ENCODE peak calls at places on chromosomes 4 and X, in nine cellular contexts. M, G, U, V, O, E, J, H and N are unnamed samples.
A peak's percentile ranks its signal among the peaks of the same experiment; 100 is the strongest.

GRCh38 chr4:28444886-28445496 is 1584.3 kb downstream of the STIM2 start:
- DNase-seq in G (peak; percentile 47), H (no peak), M (no peak), V (no peak), U (no peak), J (no peak), O (no peak), E (peak; percentile 15), N (no peak)

GRCh38 chrX:138763761-138764160 is 52.2 kb upstream of the FGF13 start:
- DNase-seq in U (no peak), M (no peak), J (no peak), E (no peak), G (no peak), O (no peak), H (no peak), V (no peak), N (no peak)

GRCh38 chr4:107862658-107863057 is 37.9 kb downstream of the SGMS2 start:
- DNase-seq in G (peak; percentile 32), M (no peak), U (no peak), H (peak; percentile 25), V (no peak), J (no peak), O (no peak), E (no peak), N (peak; percentile 69)

GRCh38 chrX:20285513-20285912 is 18.8 kb upstream of the RPS6KA3 start:
- DNase-seq in J (no peak), H (no peak), U (no peak), V (no peak), G (peak; percentile 43), O (no peak), M (no peak), E (peak; percentile 40), N (no peak)

GRCh38 chrX:102535958-102536357 is 19.4 kb upstream of the TMSB15A start:
- DNase-seq in H (no peak), O (no peak), G (no peak), E (no peak), M (no peak), J (no peak), U (no peak), V (no peak), N (no peak)

GRCh38 chr4:126839066-126839465 is 793.7 kb upstream of the INTU start:
- DNase-seq in J (no peak), H (no peak), U (no peak), E (peak; percentile 44), G (peak; percentile 41), M (no peak), O (no peak), V (no peak), N (no peak)

GRCh38 chr4:84529169-84529751 is 30.2 kb upstream of the NKX6-1 start:
- DNase-seq in H (no peak), J (no peak), U (no peak), G (peak; percentile 44), V (peak; percentile 57), M (no peak), O (peak; percentile 11), E (peak; percentile 20), N (no peak)

GRCh38 chr4:41839945-41840854 is 91.7 kb upstream of the PHOX2B start:
- DNase-seq in H (no peak), E (no peak), J (no peak), G (no peak), V (no peak), O (no peak), M (no peak), U (no peak), N (no peak)

GRCh38 chr4:144658908-144659307 is 13.0 kb downstream of the HHIP start:
- DNase-seq in G (peak; percentile 30), U (no peak), V (no peak), E (no peak), O (no peak), H (no peak), M (peak; percentile 48), J (no peak), N (no peak)

GRCh38 chrX:71439420-71439819 is 73.3 kb downstream of the TAF1 start:
- DNase-seq in E (no peak), M (no peak), J (no peak), V (no peak), O (no peak), G (no peak), H (no peak), U (no peak), N (no peak)

GRCh38 chr4:10033191-10033881 is 12.0 kb upstream of the SLC2A9 start:
- DNase-seq in M (no peak), E (peak; percentile 61), U (no peak), G (peak; percentile 62), J (no peak), H (no peak), V (no peak), O (no peak), N (no peak)

GRCh38 chrX:14529288-14529989 is at the start of gene GLRA2:
- DNase-seq in E (peak; percentile 5), M (no peak), G (peak; percentile 2), U (no peak), J (peak; percentile 6), V (peak; percentile 70), H (peak; percentile 52), O (no peak), N (peak; percentile 30)

GRCh38 chr4:53861856-53862610 is 202.4 kb downstream of the CHIC2 start:
- DNase-seq in M (peak; percentile 90), G (peak; percentile 97), V (no peak), E (peak; percentile 95), O (no peak), J (peak; percentile 28), H (no peak), U (no peak), N (no peak)

GRCh38 chrX:17030092-17030491 is 83.6 kb downstream of the REPS2 start:
- DNase-seq in J (no peak), O (no peak), H (no peak), M (no peak), E (no peak), U (no peak), V (no peak), G (no peak), N (no peak)

GRCh38 chr4:140049924-140050681 is 103.9 kb downstream of the MAML3 start:
- DNase-seq in E (peak; percentile 22), M (no peak), H (no peak), O (peak; percentile 61), J (no peak), U (no peak), G (peak; percentile 54), V (peak; percentile 39), N (no peak)

GRCh38 chr4:122783301-122784215 is 43.1 kb upstream of the FGF2 start:
- DNase-seq in G (peak; percentile 98), O (no peak), V (peak; percentile 56), H (no peak), M (peak; percentile 90), E (peak; percentile 99), J (peak; percentile 82), U (no peak), N (peak; percentile 70)

GRCh38 chr4:128354205-128354821 is 66.7 kb upstream of the PGRMC2 start:
- DNase-seq in M (peak; percentile 62), U (no peak), G (peak; percentile 88), H (no peak), V (no peak), O (peak; percentile 8), J (peak; percentile 94), E (peak; percentile 99), N (peak; percentile 34)

GRCh38 chr4:153432971-153433752 is 33.0 kb upstream of the TMEM131L start:
- DNase-seq in M (peak; percentile 87), U (peak; percentile 83), V (peak; percentile 19), G (peak; percentile 90), E (peak; percentile 94), H (peak; percentile 75), O (no peak), J (peak; percentile 39), N (peak; percentile 61)

DNA sequence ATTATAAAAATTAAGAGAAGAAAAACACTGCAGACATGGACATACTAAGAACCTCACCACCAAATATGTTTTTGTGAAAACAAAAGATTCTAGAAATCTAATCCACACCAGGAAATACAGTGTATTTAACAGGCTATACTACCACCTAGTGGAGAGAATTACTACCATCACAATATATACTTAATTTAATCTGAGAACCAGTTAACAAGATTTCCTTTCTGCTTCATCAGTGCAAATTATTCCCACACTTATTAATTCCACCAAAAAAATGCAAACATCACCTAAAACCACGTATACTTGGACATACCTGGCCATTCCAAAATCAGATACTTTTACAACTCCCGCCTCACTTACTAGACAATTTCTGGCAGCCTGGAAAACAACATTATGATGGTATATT is 7.0 kb upstream of the TXK start:
- DNase-seq in G (peak; percentile 73), M (peak; percentile 18), U (no peak), J (no peak), V (peak; percentile 54), H (no peak), E (peak; percentile 53), O (peak; percentile 48), N (no peak)
- TF ChIP-seq CTCF in G (peak; percentile 46), M (peak; percentile 31), U (peak; percentile 64), J (peak; percentile 80), V (peak; percentile 43), H (peak; percentile 55), E (peak; percentile 68), O (peak; percentile 71), N (no peak)

GRCh38 chrX:30513284-30513683 is 64.3 kb downstream of the TASL start:
- DNase-seq in E (no peak), J (no peak), O (peak; percentile 5), V (peak; percentile 25), H (no peak), M (no peak), U (no peak), G (peak; percentile 23), N (no peak)
- TF ChIP-seq CTCF in E (peak; percentile 43), J (no peak), O (peak; percentile 75), V (peak; percentile 38), H (peak; percentile 59), M (peak; percentile 45), U (peak; percentile 43), G (peak; percentile 45), N (peak; percentile 29)

GRCh38 chr4:1726146-1726934 is 5.0 kb downstream of the TACC3 start:
- DNase-seq in U (peak; percentile 97), E (peak; percentile 76), J (peak; percentile 95), O (peak; percentile 89), G (peak; percentile 83), V (peak; percentile 88), H (peak; percentile 95), M (no peak), N (peak; percentile 89)
- TF ChIP-seq CTCF in U (peak; percentile 100), E (peak; percentile 96), J (peak; percentile 91), O (peak; percentile 97), G (peak; percentile 98), V (peak; percentile 98), H (peak; percentile 100), M (peak; percentile 96), N (peak; percentile 90)

DNA sequence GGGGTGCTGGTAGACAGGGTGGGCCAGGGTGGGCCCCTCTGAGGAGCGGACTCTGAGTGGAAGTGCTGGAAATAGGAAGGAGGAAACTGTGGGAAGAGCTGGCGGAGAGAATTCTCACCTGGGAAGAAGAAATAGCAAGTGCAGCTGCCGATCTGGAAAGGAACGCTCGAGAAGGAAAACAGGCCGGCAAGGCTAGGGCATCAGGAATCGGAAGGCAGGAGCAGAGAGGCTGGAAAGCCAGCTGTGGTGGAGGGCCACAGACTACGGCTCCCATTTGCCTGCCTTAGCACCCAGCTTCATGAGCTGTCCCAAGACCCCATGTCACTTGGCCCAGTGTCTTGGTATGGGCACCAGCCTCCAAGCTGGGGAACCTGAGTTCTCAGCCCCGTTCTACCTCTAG is 37.3 kb downstream of the DCTD start:
- DNase-seq in O (no peak), H (no peak), M (no peak), U (no peak), V (no peak), J (no peak), G (no peak), E (no peak), N (no peak)
- TF ChIP-seq CTCF in O (no peak), H (no peak), M (no peak), U (no peak), V (no peak), J (no peak), G (no peak), E (no peak), N (no peak)